ENCODE peak calls at places on chromosomes 5 and 9, in six cellular contexts. W is mesendoderm, A is IMR-90, V is H9, S is H1, J is mesenchymal stem cell. F is an unnamed sample.

GRCh38 chr5:33975846-33976245 is 8.6 kb downstream of the SLC45A2 start:
- DNase-seq in W (no peak), A (peak), V (no peak), S (no peak), J (no peak), F (no peak)

GRCh38 chr5:10059611-10060379 is 189.9 kb downstream of the ATPSCKMT start:
- DNase-seq in W (no peak), A (no peak), V (no peak), S (no peak), J (no peak), F (no peak)

GRCh38 chr5:79759436-79759835 is 69.8 kb downstream of the CMYA5 start:
- DNase-seq in W (no peak), A (peak), V (no peak), S (no peak), J (peak), F (no peak)

GRCh38 chr9:109411818-109412352 is 86.2 kb downstream of the PTPN3 start:
- DNase-seq in W (peak), A (peak), V (no peak), S (no peak), J (peak), F (no peak)

GRCh38 chr5:72280655-72281069 is 39.4 kb downstream of the MRPS27 start:
- DNase-seq in W (peak), A (peak), V (peak), S (no peak), J (peak), F (no peak)

GRCh38 chr9:127935765-127936221 is 1.9 kb downstream of the DPM2 start:
- DNase-seq in W (no peak), A (peak), V (no peak), S (no peak), J (no peak), F (no peak)

GRCh38 chr5:31593676-31594075 is 45.3 kb upstream of the PDZD2 start:
- DNase-seq in W (no peak), A (no peak), V (no peak), S (no peak), J (no peak), F (no peak)

GRCh38 chr9:122609810-122610209 is 4.7 kb upstream of the OR1Q1 start:
- DNase-seq in W (no peak), A (no peak), V (no peak), S (no peak), J (no peak), F (no peak)

GRCh38 chr5:55691265-55692105 is 20.6 kb downstream of the SLC38A9 start:
- DNase-seq in W (peak), A (peak), V (no peak), S (no peak), J (peak), F (no peak)

GRCh38 chr5:107618233-107618632 is 52.5 kb downstream of the EFNA5 start:
- DNase-seq in W (no peak), A (no peak), V (no peak), S (no peak), J (peak), F (no peak)

GRCh38 chr9:128001411-128002298 is 20.9 kb upstream of the EEIG1 start:
- DNase-seq in W (peak), A (peak), V (peak), S (no peak), J (peak), F (no peak)

GRCh38 chr5:10724799-10725507 is 36.1 kb downstream of the DAP start:
- DNase-seq in W (no peak), A (peak), V (no peak), S (no peak), J (peak), F (no peak)

GRCh38 chr5:17114715-17115599 is 102.5 kb upstream of the BASP1 start:
- DNase-seq in W (no peak), A (no peak), V (no peak), S (no peak), J (no peak), F (no peak)

GRCh38 chr5:168400429-168401220 is 85.6 kb upstream of the RARS1 start:
- DNase-seq in W (no peak), A (no peak), V (no peak), S (no peak), J (no peak), F (no peak)

GRCh38 chr5:177442066-177442836 is 4.4 kb upstream of the PRR7 start:
- DNase-seq in W (no peak), A (no peak), V (no peak), S (no peak), J (no peak), F (no peak)

GRCh38 chr9:98050351-98050750 is 6.2 kb upstream of the NANS start:
- DNase-seq in W (no peak), A (no peak), V (no peak), S (no peak), J (no peak), F (no peak)

GRCh38 chr9:134455951-134456739 is 129.9 kb downstream of the RXRA start:
- DNase-seq in W (peak), A (peak), V (no peak), S (no peak), J (peak), F (no peak)

GRCh38 chr5:111774525-111774924 is 17.5 kb upstream of the NREP start:
- DNase-seq in W (peak), A (peak), V (peak), S (no peak), J (peak), F (no peak)

GRCh38 chr9:132266017-132266416 is 88.8 kb downstream of the SETX start:
- DNase-seq in W (no peak), A (no peak), V (no peak), S (no peak), J (no peak), F (no peak)

GRCh38 chr9:6014668-6015270 is 655 bp downstream of the RANBP6 start:
- DNase-seq in W (peak), A (peak), V (no peak), S (no peak), J (peak), F (no peak)

GRCh38 chr9:127767405-127767804 is 11.1 kb downstream of the SH2D3C start:
- DNase-seq in W (no peak), A (no peak), V (no peak), S (no peak), J (no peak), F (no peak)

GRCh38 chr5:58764199-58764598 is 181.3 kb downstream of the RAB3C start:
- DNase-seq in W (no peak), A (no peak), V (no peak), S (no peak), J (no peak), F (no peak)

GRCh38 chr9:107175826-107176500 is 107.1 kb upstream of the RAD23B start:
- DNase-seq in W (peak), A (no peak), V (no peak), S (no peak), J (no peak), F (no peak)

GRCh38 chr5:128111818-128112448 is 28.4 kb downstream of the SLC12A2 start:
- DNase-seq in W (no peak), A (peak), V (no peak), S (no peak), J (peak), F (no peak)

GRCh38 chr5:14793851-14794250 is 77.7 kb downstream of the ANKH start:
- DNase-seq in W (no peak), A (no peak), V (no peak), S (no peak), J (no peak), F (no peak)

GRCh38 chr5:112016980-112017379 is 260.0 kb upstream of the NREP start:
- DNase-seq in W (no peak), A (no peak), V (no peak), S (no peak), J (no peak), F (no peak)

GRCh38 chr5:129770034-129770433 is 22.1 kb downstream of the MINAR2 start:
- DNase-seq in W (no peak), A (no peak), V (no peak), S (no peak), J (no peak), F (no peak)
- H3K23ac ChIP-seq in W (no peak), A (no peak), V (no peak), S (no peak), J (no peak), F (no peak)

GRCh38 chr5:103120607-103121200 is 603 bp downstream of the PPIP5K2 start:
- DNase-seq in W (peak), A (peak), V (peak), S (no peak), J (peak), F (no peak)
- H3K23ac ChIP-seq in W (no peak), A (peak), V (no peak), S (no peak), J (peak), F (peak)

GRCh38 chr5:132227485-132228240 is at the start of gene P4HA2:
- DNase-seq in W (peak), A (peak), V (peak), S (peak), J (peak), F (peak)
- H3K23ac ChIP-seq in W (peak), A (peak), V (no peak), S (no peak), J (no peak), F (peak)

DNA sequence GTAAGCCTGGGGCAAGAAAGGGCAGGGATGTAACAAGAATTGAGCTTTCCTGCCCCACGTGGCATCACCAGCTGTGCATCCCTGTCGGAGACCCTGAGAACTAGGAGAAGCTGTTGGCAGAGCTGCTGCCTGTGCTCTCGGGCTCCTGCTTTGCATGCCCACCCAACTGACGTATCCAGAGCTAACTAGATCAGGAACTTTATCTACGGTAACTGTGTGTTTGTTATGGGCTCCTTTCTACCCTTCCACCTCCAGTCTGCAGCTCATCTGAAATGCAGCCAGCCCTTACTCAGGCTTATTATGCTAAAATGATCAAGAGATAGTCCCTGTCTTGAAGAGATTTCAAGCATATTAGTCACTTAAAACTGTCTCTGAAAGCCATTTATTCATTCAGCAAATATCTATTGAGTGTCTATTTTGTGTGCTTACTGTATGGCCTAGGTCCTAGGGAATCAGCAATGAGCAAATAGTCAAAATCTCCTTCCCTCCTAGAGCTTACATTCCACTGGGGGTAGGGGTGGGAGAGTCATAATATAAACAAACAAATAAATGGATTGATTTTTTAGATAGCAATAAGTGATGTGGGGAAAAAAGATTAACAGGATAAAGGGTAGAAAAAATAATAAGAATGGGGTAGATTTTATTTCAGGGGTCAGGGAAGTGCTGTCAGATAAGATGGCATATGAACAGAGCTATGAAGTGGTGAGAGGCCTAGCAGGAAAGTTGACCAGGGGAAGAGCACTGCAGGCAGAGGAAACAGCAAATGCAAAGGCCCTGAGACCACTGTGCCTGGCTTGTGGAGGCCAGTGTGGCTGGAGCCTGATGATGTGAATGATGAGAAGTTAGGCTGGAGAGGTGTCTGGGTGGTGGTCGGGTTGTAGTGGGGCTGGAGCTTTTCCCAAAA is 118.2 kb downstream of the GALNT10 start:
- DNase-seq in W (no peak), A (peak), V (no peak), S (no peak), J (peak), F (no peak)
- H3K23ac ChIP-seq in W (no peak), A (peak), V (no peak), S (no peak), J (no peak), F (no peak)

GRCh38 chr5:95759634-95760033 is 28.5 kb downstream of the RHOBTB3 start:
- DNase-seq in W (no peak), A (peak), V (no peak), S (no peak), J (peak), F (no peak)

GRCh38 chr5:95759005-95759404 is 27.9 kb downstream of the RHOBTB3 start:
- DNase-seq in W (no peak), A (no peak), V (no peak), S (no peak), J (peak), F (no peak)

GRCh38 chr5:95762681-95763041 is 31.5 kb downstream of the RHOBTB3 start:
- DNase-seq in W (no peak), A (no peak), V (no peak), S (no peak), J (no peak), F (no peak)

GRCh38 chr5:95761771-95762680 is 30.9 kb downstream of the RHOBTB3 start:
- DNase-seq in W (no peak), A (peak), V (no peak), S (no peak), J (peak), F (no peak)

GRCh38 chr5:95760291-95761191 is 29.4 kb downstream of the RHOBTB3 start:
- DNase-seq in W (peak), A (peak), V (no peak), S (no peak), J (peak), F (no peak)
- H3K23ac ChIP-seq in W (no peak), A (peak), V (no peak), S (no peak), J (no peak), F (no peak)

GRCh38 chr5:133421806-133422205 is 190.5 kb downstream of the FSTL4 start:
- DNase-seq in W (no peak), A (no peak), V (no peak), S (no peak), J (no peak), F (no peak)
- H3K23ac ChIP-seq in W (no peak), A (no peak), V (no peak), S (no peak), J (no peak), F (no peak)

DNA sequence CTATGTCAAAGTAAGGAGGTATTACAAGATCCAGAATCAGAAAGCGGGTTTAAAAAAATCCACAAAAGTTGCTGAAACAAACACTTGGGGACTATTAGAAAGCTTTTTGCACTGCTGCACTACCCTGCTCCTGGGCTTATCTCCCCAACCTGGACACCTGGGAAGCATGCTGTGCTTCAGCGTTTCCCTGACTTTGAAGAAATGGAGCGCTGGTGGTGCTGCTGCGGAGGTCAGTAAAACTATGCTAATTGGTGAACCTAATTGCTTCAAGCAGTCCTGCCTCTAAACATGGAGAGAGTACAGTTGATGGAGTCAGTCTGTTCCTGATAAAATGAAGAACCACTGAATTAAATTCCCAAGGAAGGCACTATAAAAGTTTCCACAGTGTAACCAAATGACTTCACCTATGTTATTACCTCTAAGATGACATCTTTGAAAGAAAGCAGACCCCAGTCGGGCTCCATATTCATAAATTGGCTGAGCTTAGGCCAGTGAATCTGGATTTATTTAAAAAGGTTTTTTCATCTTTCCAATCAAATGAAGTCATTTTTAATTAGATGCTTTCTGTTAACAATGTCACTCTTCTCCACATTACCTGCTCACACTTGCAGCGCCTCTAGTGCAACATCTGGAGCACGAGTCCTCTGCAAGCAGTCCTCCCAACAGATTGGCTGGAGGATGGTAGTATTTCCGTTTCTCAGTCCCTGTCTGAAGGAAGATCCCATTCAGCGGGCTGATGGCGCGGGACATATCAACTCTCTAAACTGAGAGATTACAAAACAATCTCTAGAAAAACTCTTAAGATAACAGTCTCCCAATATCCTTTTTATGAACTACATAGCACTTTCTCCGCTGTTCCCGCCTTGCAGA is 11.5 kb downstream of the NR2F1-AS1 start:
- DNase-seq in W (peak), A (no peak), V (no peak), S (no peak), J (no peak), F (no peak)
- H3K23ac ChIP-seq in W (no peak), A (no peak), V (no peak), S (no peak), J (no peak), F (no peak)

GRCh38 chr9:90085633-90086032 is 480.8 kb downstream of the GADD45G start:
- DNase-seq in W (no peak), A (no peak), V (no peak), S (no peak), J (no peak), F (no peak)
- H3K23ac ChIP-seq in W (no peak), A (no peak), V (no peak), S (no peak), J (no peak), F (no peak)

DNA sequence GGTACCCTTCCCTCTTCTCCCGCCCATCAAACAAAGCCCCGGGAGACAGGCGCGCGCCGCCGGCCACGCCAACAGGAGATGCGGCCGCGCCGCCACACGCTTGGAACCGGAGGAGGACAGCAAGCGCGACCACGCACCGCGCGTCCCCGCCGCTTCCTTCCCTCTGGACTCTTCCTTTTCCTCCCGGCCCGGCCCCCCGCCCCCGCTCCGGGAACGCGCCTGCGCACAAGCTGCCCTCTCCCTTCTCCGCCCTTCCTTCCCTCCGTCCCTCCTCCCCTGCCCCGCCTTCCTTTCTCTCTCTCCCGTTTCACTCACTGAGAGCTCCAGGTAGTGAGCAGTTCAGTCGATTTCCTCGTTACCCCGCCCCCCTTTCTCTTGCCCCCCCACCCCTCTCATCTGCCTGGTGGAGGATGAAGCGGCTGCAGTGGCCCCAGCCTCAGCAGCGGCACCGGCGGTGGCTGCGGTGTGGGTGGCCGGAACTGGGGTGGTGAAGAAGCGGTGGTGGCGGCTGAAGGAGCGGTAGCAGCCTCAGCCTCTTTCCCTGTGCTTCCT is at the start of gene RASA1:
- DNase-seq in W (peak), A (peak), V (peak), S (peak), J (peak), F (peak)
- H3K23ac ChIP-seq in W (peak), A (peak), V (no peak), S (no peak), J (peak), F (peak)

F was measured in neuronal stem cell.